ENCODE peak calls at places on chromosome 3, in eight cellular contexts. One of them, this sample, is unnamed.

GRCh38 chr3:71994203-71994602 is 209.3 kb upstream of the PROK2 start:
- DNase-seq in psoas muscle: no peak
- DNase-seq in heart right ventricle: no peak
- DNase-seq in neural progenitor cell: no peak
- DNase-seq in CD8-positive, alpha-beta memory T cell: no peak
- DNase-seq in cardiac muscle cell: no peak
- DNase-seq in colonic mucosa: no peak
- DNase-seq in PC-3: no peak
- DNase-seq in this sample: no peak

GRCh38 chr3:72460215-72461174 is 387.8 kb downstream of the SHQ1 start:
- DNase-seq in psoas muscle: no peak
- DNase-seq in cardiac muscle cell: no peak
- DNase-seq in colonic mucosa: no peak
- DNase-seq in neural progenitor cell: no peak
- DNase-seq in heart right ventricle: no peak
- DNase-seq in PC-3: no peak
- DNase-seq in CD8-positive, alpha-beta memory T cell: no peak
- DNase-seq in this sample: no peak

GRCh38 chr3:4528802-4529201 is 35.7 kb downstream of the ITPR1 start:
- DNase-seq in heart right ventricle: no peak
- DNase-seq in colonic mucosa: no peak
- DNase-seq in psoas muscle: no peak
- DNase-seq in cardiac muscle cell: no peak
- DNase-seq in CD8-positive, alpha-beta memory T cell: no peak
- DNase-seq in neural progenitor cell: no peak
- DNase-seq in PC-3: no peak
- DNase-seq in this sample: no peak

GRCh38 chr3:10702961-10703740 is 112.9 kb upstream of the SLC6A11 start:
- DNase-seq in CD8-positive, alpha-beta memory T cell: no peak
- DNase-seq in PC-3: peak
- DNase-seq in psoas muscle: no peak
- DNase-seq in heart right ventricle: no peak
- DNase-seq in neural progenitor cell: peak
- DNase-seq in colonic mucosa: no peak
- DNase-seq in cardiac muscle cell: peak
- DNase-seq in this sample: no peak

GRCh38 chr3:69081583-69082262 is 1.6 kb upstream of the UBA3 start:
- DNase-seq in neural progenitor cell: no peak
- DNase-seq in cardiac muscle cell: no peak
- DNase-seq in psoas muscle: no peak
- DNase-seq in CD8-positive, alpha-beta memory T cell: no peak
- DNase-seq in heart right ventricle: no peak
- DNase-seq in colonic mucosa: no peak
- DNase-seq in PC-3: peak
- DNase-seq in this sample: no peak

GRCh38 chr3:45807645-45808540 is 11.6 kb upstream of the SLC6A20 start:
- DNase-seq in psoas muscle: no peak
- DNase-seq in colonic mucosa: no peak
- DNase-seq in neural progenitor cell: no peak
- DNase-seq in cardiac muscle cell: no peak
- DNase-seq in PC-3: no peak
- DNase-seq in heart right ventricle: no peak
- DNase-seq in CD8-positive, alpha-beta memory T cell: no peak
- DNase-seq in this sample: no peak

GRCh38 chr3:133294253-133294652 is 105.6 kb upstream of the BFSP2 start:
- DNase-seq in neural progenitor cell: no peak
- DNase-seq in heart right ventricle: no peak
- DNase-seq in cardiac muscle cell: no peak
- DNase-seq in CD8-positive, alpha-beta memory T cell: no peak
- DNase-seq in psoas muscle: no peak
- DNase-seq in PC-3: peak
- DNase-seq in colonic mucosa: no peak
- DNase-seq in this sample: no peak

GRCh38 chr3:62922326-62922725 is 47.1 kb upstream of the CADPS start:
- DNase-seq in heart right ventricle: no peak
- DNase-seq in PC-3: peak
- DNase-seq in neural progenitor cell: no peak
- DNase-seq in cardiac muscle cell: no peak
- DNase-seq in CD8-positive, alpha-beta memory T cell: no peak
- DNase-seq in colonic mucosa: no peak
- DNase-seq in psoas muscle: no peak
- DNase-seq in this sample: no peak

GRCh38 chr3:66431494-66431893 is 69.3 kb downstream of the LRIG1 start:
- DNase-seq in colonic mucosa: no peak
- DNase-seq in neural progenitor cell: no peak
- DNase-seq in psoas muscle: peak
- DNase-seq in PC-3: no peak
- DNase-seq in cardiac muscle cell: no peak
- DNase-seq in CD8-positive, alpha-beta memory T cell: no peak
- DNase-seq in heart right ventricle: no peak
- DNase-seq in this sample: peak

GRCh38 chr3:98592345-98592935 is 971 bp downstream of the CPOX start:
- DNase-seq in cardiac muscle cell: no peak
- DNase-seq in colonic mucosa: no peak
- DNase-seq in neural progenitor cell: no peak
- DNase-seq in PC-3: no peak
- DNase-seq in psoas muscle: no peak
- DNase-seq in heart right ventricle: no peak
- DNase-seq in CD8-positive, alpha-beta memory T cell: no peak
- DNase-seq in this sample: no peak

GRCh38 chr3:98596087-98596486 is 2.7 kb upstream of the CPOX start:
- DNase-seq in CD8-positive, alpha-beta memory T cell: no peak
- DNase-seq in heart right ventricle: no peak
- DNase-seq in neural progenitor cell: no peak
- DNase-seq in cardiac muscle cell: no peak
- DNase-seq in colonic mucosa: no peak
- DNase-seq in PC-3: no peak
- DNase-seq in psoas muscle: no peak
- DNase-seq in this sample: no peak

GRCh38 chr3:98593046-98593936 is at the start of gene CPOX:
- DNase-seq in psoas muscle: peak
- DNase-seq in neural progenitor cell: peak
- DNase-seq in CD8-positive, alpha-beta memory T cell: peak
- DNase-seq in colonic mucosa: peak
- DNase-seq in PC-3: peak
- DNase-seq in heart right ventricle: peak
- DNase-seq in cardiac muscle cell: peak
- DNase-seq in this sample: peak

GRCh38 chr3:98596902-98597500 is 3.6 kb upstream of the CPOX start:
- DNase-seq in colonic mucosa: no peak
- DNase-seq in CD8-positive, alpha-beta memory T cell: no peak
- DNase-seq in cardiac muscle cell: peak
- DNase-seq in psoas muscle: no peak
- DNase-seq in neural progenitor cell: no peak
- DNase-seq in PC-3: peak
- DNase-seq in heart right ventricle: no peak
- DNase-seq in this sample: no peak

DNA sequence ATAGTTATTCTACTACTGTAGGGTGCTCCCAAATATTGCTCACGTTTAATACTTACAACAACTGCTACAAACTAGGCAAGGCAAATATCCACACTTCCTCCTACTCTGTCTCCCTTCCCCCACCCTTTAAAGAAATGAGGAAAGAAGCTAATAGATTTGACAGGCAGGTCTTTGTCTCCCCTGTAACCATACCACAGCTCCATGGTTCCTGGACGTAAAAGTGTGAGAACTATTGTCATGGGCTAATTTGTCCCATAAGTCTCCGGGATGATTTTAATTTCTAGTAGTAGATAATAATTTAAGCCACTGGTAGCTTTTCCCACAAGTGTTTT is 1.2 kb upstream of the CPOX start:
- DNase-seq in psoas muscle: no peak
- DNase-seq in cardiac muscle cell: no peak
- DNase-seq in neural progenitor cell: no peak
- DNase-seq in CD8-positive, alpha-beta memory T cell: no peak
- DNase-seq in PC-3: no peak
- DNase-seq in heart right ventricle: no peak
- DNase-seq in colonic mucosa: no peak
- DNase-seq in this sample: no peak
- H3K4me3 ChIP-seq in psoas muscle: no peak
- H3K4me3 ChIP-seq in cardiac muscle cell: no peak
- H3K4me3 ChIP-seq in neural progenitor cell: no peak
- H3K4me3 ChIP-seq in CD8-positive, alpha-beta memory T cell: no peak
- H3K4me3 ChIP-seq in PC-3: no peak
- H3K4me3 ChIP-seq in heart right ventricle: no peak
- H3K4me3 ChIP-seq in colonic mucosa: no peak
- H3K4me3 ChIP-seq in this sample: no peak

GRCh38 chr3:113231391-113231790 is 20.0 kb downstream of the BOC start:
- DNase-seq in CD8-positive, alpha-beta memory T cell: no peak
- DNase-seq in psoas muscle: no peak
- DNase-seq in colonic mucosa: no peak
- DNase-seq in cardiac muscle cell: no peak
- DNase-seq in neural progenitor cell: no peak
- DNase-seq in PC-3: peak
- DNase-seq in heart right ventricle: no peak
- DNase-seq in this sample: no peak

GRCh38 chr3:113234028-113234427 is 22.7 kb downstream of the BOC start:
- DNase-seq in colonic mucosa: no peak
- DNase-seq in heart right ventricle: no peak
- DNase-seq in neural progenitor cell: no peak
- DNase-seq in psoas muscle: no peak
- DNase-seq in cardiac muscle cell: no peak
- DNase-seq in CD8-positive, alpha-beta memory T cell: no peak
- DNase-seq in PC-3: no peak
- DNase-seq in this sample: no peak

GRCh38 chr3:113233497-113233896 is 22.1 kb downstream of the BOC start:
- DNase-seq in psoas muscle: no peak
- DNase-seq in PC-3: no peak
- DNase-seq in colonic mucosa: no peak
- DNase-seq in cardiac muscle cell: no peak
- DNase-seq in neural progenitor cell: no peak
- DNase-seq in heart right ventricle: no peak
- DNase-seq in CD8-positive, alpha-beta memory T cell: no peak
- DNase-seq in this sample: no peak

GRCh38 chr3:113231827-113232253 is 20.5 kb downstream of the BOC start:
- DNase-seq in psoas muscle: no peak
- DNase-seq in PC-3: peak
- DNase-seq in neural progenitor cell: no peak
- DNase-seq in heart right ventricle: no peak
- DNase-seq in cardiac muscle cell: no peak
- DNase-seq in colonic mucosa: no peak
- DNase-seq in CD8-positive, alpha-beta memory T cell: no peak
- DNase-seq in this sample: no peak

GRCh38 chr3:113232367-113232766 is 21.0 kb downstream of the BOC start:
- DNase-seq in psoas muscle: no peak
- DNase-seq in cardiac muscle cell: no peak
- DNase-seq in PC-3: peak
- DNase-seq in heart right ventricle: no peak
- DNase-seq in colonic mucosa: no peak
- DNase-seq in neural progenitor cell: no peak
- DNase-seq in CD8-positive, alpha-beta memory T cell: no peak
- DNase-seq in this sample: no peak
- H3K27ac ChIP-seq in psoas muscle: no peak
- H3K27ac ChIP-seq in cardiac muscle cell: no peak
- H3K27ac ChIP-seq in PC-3: peak
- H3K27ac ChIP-seq in heart right ventricle: no peak
- H3K27ac ChIP-seq in colonic mucosa: no peak
- H3K27ac ChIP-seq in neural progenitor cell: no peak
- H3K27ac ChIP-seq in CD8-positive, alpha-beta memory T cell: no peak
- H3K27ac ChIP-seq in this sample: no peak

DNA sequence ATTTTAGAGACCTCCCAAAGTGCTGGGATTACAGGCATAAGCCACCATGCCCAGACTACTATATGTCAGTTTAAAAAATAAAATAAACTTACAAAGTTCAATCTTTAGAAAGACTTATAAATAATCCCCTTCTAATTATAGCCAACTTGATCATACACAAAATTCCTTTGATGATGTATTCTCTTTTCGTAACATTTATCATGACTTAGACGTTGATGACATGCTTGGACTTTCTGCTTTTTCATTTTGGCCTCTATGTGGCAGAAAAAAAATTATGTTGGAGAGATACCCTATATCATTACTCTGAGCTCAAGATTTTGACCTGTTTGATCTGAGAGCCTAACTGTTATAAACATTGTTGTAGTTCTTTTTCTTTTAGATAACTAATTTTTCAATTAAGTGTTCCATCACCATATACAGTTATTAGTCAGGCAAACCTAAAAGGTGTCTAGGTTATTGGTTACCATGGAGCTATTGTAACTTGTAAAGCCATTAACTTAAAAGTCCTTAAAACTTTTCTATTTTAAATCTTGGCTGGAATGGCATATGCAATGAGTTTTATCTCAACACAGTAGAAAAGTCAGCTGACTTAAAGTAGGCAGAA is 40.9 kb upstream of the UBP1 start:
- DNase-seq in psoas muscle: no peak
- DNase-seq in cardiac muscle cell: no peak
- DNase-seq in CD8-positive, alpha-beta memory T cell: no peak
- DNase-seq in colonic mucosa: no peak
- DNase-seq in neural progenitor cell: no peak
- DNase-seq in PC-3: no peak
- DNase-seq in heart right ventricle: no peak
- DNase-seq in this sample: no peak
- H3K4me3 ChIP-seq in psoas muscle: no peak
- H3K4me3 ChIP-seq in cardiac muscle cell: no peak
- H3K4me3 ChIP-seq in CD8-positive, alpha-beta memory T cell: no peak
- H3K4me3 ChIP-seq in colonic mucosa: no peak
- H3K4me3 ChIP-seq in neural progenitor cell: no peak
- H3K4me3 ChIP-seq in PC-3: no peak
- H3K4me3 ChIP-seq in heart right ventricle: no peak
- H3K4me3 ChIP-seq in this sample: no peak

GRCh38 chr3:30723211-30723610 is 116.8 kb downstream of the TGFBR2 start:
- DNase-seq in CD8-positive, alpha-beta memory T cell: no peak
- DNase-seq in heart right ventricle: no peak
- DNase-seq in cardiac muscle cell: no peak
- DNase-seq in colonic mucosa: no peak
- DNase-seq in neural progenitor cell: no peak
- DNase-seq in psoas muscle: no peak
- DNase-seq in PC-3: no peak
- DNase-seq in this sample: no peak

GRCh38 chr3:30720586-30721313 is 114.3 kb downstream of the TGFBR2 start:
- DNase-seq in PC-3: peak
- DNase-seq in heart right ventricle: no peak
- DNase-seq in neural progenitor cell: no peak
- DNase-seq in cardiac muscle cell: no peak
- DNase-seq in psoas muscle: no peak
- DNase-seq in colonic mucosa: no peak
- DNase-seq in CD8-positive, alpha-beta memory T cell: no peak
- DNase-seq in this sample: no peak

GRCh38 chr3:30719536-30719935 is 113.1 kb downstream of the TGFBR2 start:
- DNase-seq in CD8-positive, alpha-beta memory T cell: no peak
- DNase-seq in PC-3: no peak
- DNase-seq in colonic mucosa: no peak
- DNase-seq in psoas muscle: no peak
- DNase-seq in cardiac muscle cell: no peak
- DNase-seq in neural progenitor cell: no peak
- DNase-seq in heart right ventricle: no peak
- DNase-seq in this sample: no peak

GRCh38 chr3:30724863-30725262 is 118.5 kb downstream of the TGFBR2 start:
- DNase-seq in psoas muscle: no peak
- DNase-seq in colonic mucosa: no peak
- DNase-seq in PC-3: no peak
- DNase-seq in heart right ventricle: no peak
- DNase-seq in CD8-positive, alpha-beta memory T cell: no peak
- DNase-seq in neural progenitor cell: no peak
- DNase-seq in cardiac muscle cell: no peak
- DNase-seq in this sample: no peak

DNA sequence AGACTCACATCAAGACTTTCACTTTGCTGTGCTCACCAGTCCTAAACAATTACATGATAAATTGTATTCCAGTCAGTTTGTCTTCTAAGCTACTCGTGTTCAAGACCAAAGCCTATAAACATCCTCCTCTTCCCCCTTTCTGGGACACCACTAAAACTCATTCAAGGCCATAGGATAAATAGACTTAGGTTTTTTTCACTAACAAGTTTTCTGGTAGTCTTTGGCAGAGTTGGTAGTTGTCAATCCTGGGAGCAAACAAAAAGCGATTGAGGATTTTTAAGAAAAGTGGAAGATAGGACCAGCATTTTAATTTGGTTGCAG is 114.9 kb downstream of the TGFBR2 start:
- DNase-seq in cardiac muscle cell: no peak
- DNase-seq in neural progenitor cell: no peak
- DNase-seq in heart right ventricle: no peak
- DNase-seq in colonic mucosa: no peak
- DNase-seq in PC-3: no peak
- DNase-seq in CD8-positive, alpha-beta memory T cell: no peak
- DNase-seq in psoas muscle: no peak
- DNase-seq in this sample: no peak
- H3K27ac ChIP-seq in cardiac muscle cell: no peak
- H3K27ac ChIP-seq in neural progenitor cell: no peak
- H3K27ac ChIP-seq in heart right ventricle: no peak
- H3K27ac ChIP-seq in colonic mucosa: no peak
- H3K27ac ChIP-seq in PC-3: peak
- H3K27ac ChIP-seq in CD8-positive, alpha-beta memory T cell: no peak
- H3K27ac ChIP-seq in psoas muscle: no peak
- H3K27ac ChIP-seq in this sample: no peak